ENCODE peak calls at places on chromosome 18, in five cellular contexts. C is thoracic aorta, O is transverse colon, A is fibroblast of lung, U is hepatocyte. B is an unnamed sample.
A peak's percentile ranks its signal among the peaks of the same experiment; 100 is the strongest.

GRCh38 chr18:54466248-54467005 is 108.7 kb downstream of the C18orf54 start:
- DNase-seq in O (no peak), U (no peak), C (no peak), A (no peak), B (no peak)

GRCh38 chr18:37778417-37779165 is 213.0 kb upstream of the CELF4 start:
- DNase-seq in A (no peak), U (peak; percentile 84), C (no peak), O (peak; percentile 43), B (peak; percentile 35)

GRCh38 chr18:39660141-39660540 is 2094.5 kb upstream of the CELF4 start:
- DNase-seq in C (no peak), O (no peak), A (peak; percentile 59), U (no peak), B (no peak)

GRCh38 chr18:54607213-54607934 is 16.3 kb downstream of the DYNAP start:
- DNase-seq in O (peak; percentile 38), U (peak; percentile 40), A (peak; percentile 53), C (no peak), B (no peak)

GRCh38 chr18:78630356-78630755 is 349.3 kb upstream of the SALL3 start:
- DNase-seq in A (no peak), U (no peak), C (no peak), O (no peak), B (no peak)

GRCh38 chr18:79591040-79591308 is 88.6 kb upstream of the CTDP1 start:
- DNase-seq in U (no peak), C (no peak), O (no peak), A (no peak), B (no peak)

GRCh38 chr18:54815086-54815485 is 13.2 kb upstream of the RAB27B start:
- DNase-seq in O (no peak), C (no peak), A (no peak), U (no peak), B (no peak)

GRCh38 chr18:48135436-48135966 is 205.0 kb upstream of the SMAD2 start:
- DNase-seq in A (no peak), C (no peak), U (no peak), O (no peak), B (no peak)

GRCh38 chr18:2680216-2680792 is 24.8 kb downstream of the SMCHD1 start:
- DNase-seq in C (no peak), O (no peak), A (no peak), U (no peak), B (no peak)

GRCh38 chr18:35942661-35943060 is 29.8 kb upstream of the RMP24 start:
- DNase-seq in U (no peak), A (no peak), C (no peak), O (no peak), B (no peak)

GRCh38 chr18:50749945-50750344 is 69.9 kb downstream of the MRO start:
- DNase-seq in U (no peak), C (no peak), A (no peak), O (no peak), B (no peak)

GRCh38 chr18:47427951-47428350 is 176.5 kb upstream of the SKOR2 start:
- DNase-seq in U (no peak), O (no peak), C (no peak), A (no peak), B (no peak)

GRCh38 chr18:76846217-76846616 is 23.9 kb downstream of the ZNF236 start:
- DNase-seq in C (no peak), U (no peak), A (no peak), O (no peak), B (no peak)

GRCh38 chr18:76844144-76844543 is 21.8 kb downstream of the ZNF236 start:
- DNase-seq in C (no peak), A (no peak), O (no peak), U (no peak), B (no peak)

GRCh38 chr18:76844742-76845477 is 22.6 kb downstream of the ZNF236 start:
- DNase-seq in C (no peak), A (peak; percentile 18), U (no peak), O (no peak), B (no peak)

GRCh38 chr18:76847926-76848325 is 25.6 kb downstream of the ZNF236 start:
- DNase-seq in C (no peak), A (no peak), O (no peak), U (no peak), B (no peak)

GRCh38 chr18:76850112-76850511 is 27.8 kb downstream of the ZNF236 start:
- DNase-seq in A (no peak), C (no peak), O (no peak), U (no peak), B (no peak)
- TF ChIP-seq CTCF in A (no peak), C (no peak), O (no peak), U (no peak), B (no peak)

DNA sequence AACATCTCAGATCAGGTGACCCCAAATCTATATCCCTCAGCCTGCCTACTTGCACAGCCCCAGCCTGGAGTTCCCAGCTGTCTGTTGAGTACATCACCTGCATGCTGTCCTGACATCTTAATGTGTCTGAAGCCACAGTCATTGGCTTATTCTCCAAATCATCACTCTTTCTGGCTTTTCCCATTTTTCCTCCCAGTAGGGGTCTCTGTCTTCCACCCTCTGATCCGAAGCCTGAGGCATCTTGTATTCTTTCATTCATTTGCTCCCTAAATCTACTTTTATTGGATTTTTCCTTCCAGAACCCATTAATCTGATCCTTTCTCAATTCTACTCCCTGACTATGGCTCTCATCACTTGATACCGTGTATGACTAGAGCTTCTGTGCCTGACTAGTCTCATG is 332.9 kb upstream of the DCC start:
- DNase-seq in A (no peak), O (no peak), U (no peak), C (no peak), B (no peak)
- TF ChIP-seq CTCF in A (no peak), O (no peak), U (no peak), C (no peak), B (no peak)

GRCh38 chr18:74184875-74185274 is 36.6 kb downstream of the TIMM21 start:
- DNase-seq in A (no peak), O (no peak), U (no peak), C (no peak), B (no peak)

GRCh38 chr18:74182335-74182734 is 34.0 kb downstream of the TIMM21 start:
- DNase-seq in O (no peak), U (no peak), A (no peak), C (no peak), B (no peak)

GRCh38 chr18:74179623-74180199 is 31.4 kb downstream of the TIMM21 start:
- DNase-seq in A (no peak), O (no peak), U (no peak), C (no peak), B (no peak)

GRCh38 chr18:74185860-74186259 is 37.5 kb downstream of the TIMM21 start:
- DNase-seq in A (no peak), U (no peak), C (no peak), O (no peak), B (no peak)

GRCh38 chr18:74183110-74183509 is 34.8 kb downstream of the TIMM21 start:
- DNase-seq in A (no peak), C (no peak), U (no peak), O (no peak), B (no peak)
- TF ChIP-seq CTCF in A (no peak), C (no peak), U (no peak), O (no peak), B (no peak)

DNA sequence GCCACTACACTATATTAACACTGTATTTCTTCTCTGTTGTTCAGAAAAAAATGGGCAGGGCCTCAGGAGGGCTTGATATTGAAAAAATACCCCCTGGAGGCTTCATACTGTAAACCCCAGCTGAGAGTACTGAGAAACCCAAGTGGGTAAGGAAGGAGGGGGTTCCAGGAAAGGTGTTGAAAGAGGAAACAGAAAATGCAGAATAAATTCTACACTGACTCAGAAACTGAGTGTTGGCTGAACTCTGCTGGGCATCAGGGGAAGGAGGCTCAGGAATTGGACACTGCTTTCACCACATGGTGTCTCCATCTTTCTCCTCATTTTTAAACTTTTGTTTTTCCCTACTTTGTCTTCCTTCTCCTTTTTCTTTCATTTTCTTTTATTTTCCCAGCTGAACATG is 253.7 kb downstream of the DYM start:
- DNase-seq in C (no peak), U (no peak), O (no peak), A (peak; percentile 11), B (no peak)
- TF ChIP-seq CTCF in C (no peak), U (peak; percentile 22), O (no peak), A (peak; percentile 18), B (no peak)

GRCh38 chr18:58800582-58800981 is 64.1 kb upstream of the ZNF532 start:
- DNase-seq in A (no peak), U (no peak), C (no peak), O (no peak), B (no peak)
- TF ChIP-seq CTCF in A (no peak), U (no peak), C (no peak), O (no peak), B (no peak)

GRCh38 chr18:61435064-61435652 is 101.9 kb downstream of the CDH20 start:
- DNase-seq in C (no peak), A (peak; percentile 1), O (no peak), U (peak; percentile 10), B (no peak)
- TF ChIP-seq CTCF in C (no peak), A (peak; percentile 51), O (peak; percentile 44), U (peak; percentile 41), B (no peak)

GRCh38 chr18:7020995-7021777 is 96.4 kb downstream of the LAMA1 start:
- DNase-seq in A (no peak), U (no peak), O (no peak), C (no peak), B (no peak)
- TF ChIP-seq CTCF in A (no peak), U (no peak), O (no peak), C (no peak), B (no peak)

B was measured in omental fat pad.